ENCODE peak calls at places on chromosomes 3 and 15, in four cellular contexts. M, D, V and E are unnamed samples.

GRCh38 chr15:82158811-82159210 is 103.7 kb downstream of the EFL1 start:
- DNase-seq in M (no peak), D (no peak), V (no peak), E (peak)

GRCh38 chr3:147410518-147411234 is 1.5 kb downstream of the ZIC1 start:
- DNase-seq in M (no peak), D (peak), V (no peak), E (peak)

GRCh38 chr3:118977671-118978392 is 56.8 kb downstream of the IGSF11 start:
- DNase-seq in M (no peak), D (no peak), V (no peak), E (no peak)

GRCh38 chr3:28617821-28618220 is 269.2 kb upstream of the AZI2 start:
- DNase-seq in M (no peak), D (no peak), V (no peak), E (no peak)

GRCh38 chr15:88907111-88907510 is 6.1 kb downstream of the MFGE8 start:
- DNase-seq in M (no peak), D (no peak), V (no peak), E (no peak)

GRCh38 chr15:74043425-74044266 is 38.7 kb downstream of the GOLGA6A start:
- DNase-seq in M (no peak), D (no peak), V (no peak), E (no peak)

GRCh38 chr15:49464513-49464912 is 41.5 kb downstream of the FGF7 start:
- DNase-seq in M (no peak), D (no peak), V (no peak), E (no peak)

GRCh38 chr3:55584716-55585368 is 97.7 kb upstream of the WNT5A start:
- DNase-seq in M (no peak), D (no peak), V (no peak), E (no peak)

GRCh38 chr15:80825361-80826030 is 46.3 kb downstream of the CEMIP start:
- DNase-seq in M (no peak), D (no peak), V (no peak), E (peak)

GRCh38 chr3:146334151-146334550 is 83.2 kb upstream of the PLSCR4 start:
- DNase-seq in M (no peak), D (peak), V (no peak), E (no peak)

GRCh38 chr3:56133423-56133822 is 334.8 kb downstream of the ERC2 start:
- DNase-seq in M (no peak), D (peak), V (no peak), E (peak)

GRCh38 chr3:185322111-185322510 is 40.8 kb upstream of the MAP3K13 start:
- DNase-seq in M (no peak), D (no peak), V (no peak), E (no peak)

GRCh38 chr3:189272500-189273119 is 100.8 kb downstream of the TPRG1 start:
- DNase-seq in M (no peak), D (no peak), V (no peak), E (no peak)

GRCh38 chr15:43799209-43799944 is 643 bp downstream of the SERINC4 start:
- DNase-seq in M (no peak), D (no peak), V (no peak), E (no peak)

GRCh38 chr15:65922621-65923020 is 53.3 kb downstream of the RAB11A start:
- DNase-seq in M (no peak), D (no peak), V (no peak), E (no peak)

GRCh38 chr3:11155341-11156025 is 1.2 kb downstream of the HRH1 start:
- DNase-seq in M (no peak), D (peak), V (peak), E (peak)

GRCh38 chr15:89105147-89105546 is 16.9 kb downstream of the ABHD2 start:
- DNase-seq in M (no peak), D (peak), V (no peak), E (peak)

GRCh38 chr15:38600241-38600640 is 35.6 kb upstream of the RASGRP1 start:
- DNase-seq in M (no peak), D (no peak), V (no peak), E (no peak)

GRCh38 chr3:9500108-9501050 is 53.2 kb downstream of the LHFPL4 start:
- DNase-seq in M (peak), D (peak), V (no peak), E (peak)

GRCh38 chr3:141410861-141411771 is 42.8 kb downstream of the ZBTB38 start:
- DNase-seq in M (peak), D (peak), V (no peak), E (peak)

GRCh38 chr3:171446801-171447578 is 13.2 kb downstream of the TNIK start:
- DNase-seq in M (no peak), D (peak), V (no peak), E (peak)

GRCh38 chr3:188680189-188680588 is 491.6 kb upstream of the TPRG1 start:
- DNase-seq in M (no peak), D (peak), V (no peak), E (peak)

GRCh38 chr3:167733961-167734497 is 663 bp downstream of the PDCD10 start:
- DNase-seq in M (no peak), D (peak), V (no peak), E (no peak)

GRCh38 chr15:77654975-77655374 is 22.3 kb upstream of the LINGO1 start:
- DNase-seq in M (no peak), D (peak), V (no peak), E (no peak)

GRCh38 chr3:13217736-13218540 is 144.7 kb upstream of the IQSEC1 start:
- DNase-seq in M (no peak), D (peak), V (no peak), E (peak)

GRCh38 chr15:51038258-51039042 is 56.3 kb downstream of the TNFAIP8L3 start:
- DNase-seq in M (no peak), D (no peak), V (no peak), E (no peak)

GRCh38 chr3:44343421-44343820 is 4.9 kb downstream of the TCAIM start:
- DNase-seq in M (no peak), D (no peak), V (no peak), E (no peak)

GRCh38 chr15:42184313-42184712 is 23.8 kb downstream of the VPS39 start:
- DNase-seq in M (no peak), D (no peak), V (no peak), E (no peak)

GRCh38 chr15:33154366-33155166 is 39.9 kb downstream of the FMN1 start:
- DNase-seq in M (no peak), D (peak), V (no peak), E (peak)

GRCh38 chr3:55143928-55144671 is 216.2 kb upstream of the LRTM1 start:
- DNase-seq in M (no peak), D (peak), V (no peak), E (peak)

GRCh38 chr3:58271901-58272501 is 34.0 kb upstream of the RPP14 start:
- DNase-seq in M (no peak), D (peak), V (no peak), E (peak)

GRCh38 chr3:138184994-138185393 is 2.1 kb upstream of the ARMC8 start:
- DNase-seq in M (no peak), D (peak), V (no peak), E (no peak)

GRCh38 chr15:71821547-71822129 is 11.3 kb downstream of the NR2E3 start:
- DNase-seq in M (no peak), D (no peak), V (no peak), E (no peak)

GRCh38 chr3:194279106-194279505 is 72.0 kb downstream of the CPN2 start:
- DNase-seq in M (no peak), D (no peak), V (peak), E (no peak)

GRCh38 chr3:117393801-117394200 is 684.2 kb downstream of the TUSC7 start:
- DNase-seq in M (no peak), D (no peak), V (no peak), E (no peak)